ENCODE peak calls at places on chromosomes 11 and 22, in five cellular contexts. W is ovary, N is endothelial cell, P is lower lobe of right lung, A is Calu3. V is an unnamed sample.

GRCh38 chr22:29719894-29720645 is at the start of gene CABP7:
- DNase-seq in P (no peak), W (no peak), N (no peak), A (no peak), V (no peak)

GRCh38 chr22:44200855-44201550 is 20.3 kb downstream of the PARVG start:
- DNase-seq in N (no peak), P (no peak), A (no peak), W (no peak), V (no peak)

GRCh38 chr11:47980093-47980906 is at the start of gene PTPRJ:
- DNase-seq in N (peak), W (peak), A (peak), P (peak), V (no peak)

GRCh38 chr11:61718613-61719302 is 33.7 kb upstream of the MYRF start:
- DNase-seq in P (no peak), N (peak), A (no peak), W (peak), V (no peak)

GRCh38 chr22:29310065-29310862 is 3.8 kb downstream of the GAS2L1 start:
- DNase-seq in W (no peak), P (no peak), A (no peak), N (no peak), V (no peak)

GRCh38 chr11:23573430-23573829 is 713.2 kb upstream of the CCDC179 start:
- DNase-seq in W (no peak), A (no peak), N (no peak), P (no peak), V (no peak)

GRCh38 chr11:19698493-19699292 is 13.9 kb upstream of the NAV2 start:
- DNase-seq in A (no peak), W (no peak), P (no peak), N (no peak), V (peak)

GRCh38 chr11:43825217-43825816 is 55.3 kb upstream of the ALKBH3 start:
- DNase-seq in W (no peak), N (peak), P (no peak), A (peak), V (no peak)

DNA sequence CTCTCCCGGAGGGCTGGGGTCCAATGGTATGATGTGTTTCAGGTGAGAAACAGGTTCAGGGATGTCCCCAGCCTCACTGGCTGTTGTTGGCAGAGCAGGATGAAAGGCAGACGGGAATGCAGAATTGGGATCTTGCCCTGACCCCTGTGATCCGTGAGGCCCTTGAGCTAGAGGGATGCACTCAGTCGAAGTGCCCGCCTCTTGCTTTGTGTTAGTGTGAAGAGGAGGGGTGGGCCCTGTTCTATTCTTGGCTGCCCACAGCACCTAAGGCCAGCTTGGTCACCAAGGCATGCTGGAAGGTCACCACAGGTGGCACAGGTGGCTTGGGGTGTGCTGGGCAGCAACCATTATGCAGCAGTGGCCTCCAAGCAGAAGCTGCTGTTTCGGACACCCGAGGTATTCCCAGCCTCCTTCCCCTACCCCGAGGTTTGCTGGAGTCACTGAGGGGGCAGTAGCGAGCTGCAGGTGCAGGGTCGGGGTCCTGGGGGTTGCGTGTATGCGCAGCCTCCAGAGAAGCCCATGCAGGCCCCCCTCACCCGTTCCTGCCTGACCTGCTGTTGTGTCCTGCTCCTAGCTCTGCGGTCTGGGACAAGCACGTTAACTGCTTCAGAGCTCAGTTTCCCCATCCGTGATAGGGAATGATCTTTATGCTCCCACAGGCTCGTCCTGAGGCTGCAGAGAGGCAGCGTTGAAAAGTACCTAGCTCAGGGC is 12.9 kb downstream of the LRP5 start:
- DNase-seq in N (no peak), P (no peak), W (no peak), A (no peak), V (no peak)
- TF ChIP-seq CTCF in N (no peak), P (no peak), W (no peak), A (no peak), V (no peak)

GRCh38 chr22:37033605-37034430 is 14.3 kb downstream of the MPST start:
- DNase-seq in N (no peak), W (no peak), A (no peak), P (no peak), V (no peak)

GRCh38 chr22:37032535-37033460 is 13.3 kb downstream of the MPST start:
- DNase-seq in N (no peak), W (peak), A (peak), P (peak), V (peak)

GRCh38 chr22:37028692-37029674 is 9.4 kb downstream of the MPST start:
- DNase-seq in P (no peak), N (no peak), W (no peak), A (no peak), V (no peak)

GRCh38 chr22:37032134-37032534 is 12.6 kb downstream of the MPST start:
- DNase-seq in A (no peak), W (no peak), P (no peak), N (no peak), V (no peak)

DNA sequence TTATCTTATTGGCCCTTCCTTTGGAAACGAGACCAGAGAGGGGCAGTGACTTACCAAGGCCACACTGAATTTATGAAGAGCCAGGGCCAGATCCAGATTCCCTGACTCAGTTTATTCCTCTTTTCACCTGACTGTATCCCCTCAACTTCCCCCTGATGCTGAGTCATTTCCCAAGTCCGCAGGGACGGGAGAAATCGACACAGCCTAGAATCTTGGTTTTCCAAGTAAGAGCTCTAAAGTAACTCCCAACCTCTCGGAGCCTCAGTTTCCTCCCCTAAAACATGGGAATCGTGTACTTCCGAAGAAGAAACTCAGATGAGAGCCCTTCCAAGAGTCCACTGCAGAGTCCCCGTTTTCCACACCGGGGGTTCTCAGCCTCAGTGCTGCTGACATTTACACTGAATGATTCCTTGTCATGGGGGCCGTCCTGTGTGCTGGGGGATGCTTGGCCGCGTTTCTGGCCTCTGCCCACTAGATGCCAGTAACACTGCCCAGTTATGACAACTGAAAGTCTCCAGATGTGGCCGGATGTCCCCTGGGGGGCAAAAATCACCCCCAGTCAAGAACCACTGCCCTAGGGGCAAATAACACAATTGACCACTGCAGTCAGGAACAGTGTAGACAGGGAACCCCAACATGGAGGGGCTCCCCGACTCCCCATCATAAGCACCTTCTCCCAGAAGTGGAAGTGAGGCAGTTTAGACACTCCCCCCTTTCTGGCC is 11.2 kb downstream of the MPST start:
- DNase-seq in W (no peak), P (no peak), N (no peak), A (no peak), V (no peak)
- TF ChIP-seq CTCF in W (no peak), P (no peak), N (no peak), A (no peak), V (no peak)

GRCh38 chr11:6258571-6258998 is 1.1 kb upstream of the CCKBR start:
- DNase-seq in A (no peak), N (peak), P (no peak), W (no peak), V (no peak)
- TF ChIP-seq CTCF in A (no peak), N (no peak), P (no peak), W (no peak), V (no peak)

GRCh38 chr11:129694538-129694937 is 121.1 kb upstream of the TMEM45B start:
- DNase-seq in P (no peak), W (no peak), A (peak), N (no peak), V (no peak)

GRCh38 chr11:129694966-129695365 is 120.7 kb upstream of the TMEM45B start:
- DNase-seq in W (no peak), N (no peak), A (no peak), P (no peak), V (no peak)

GRCh38 chr11:129698212-129698611 is 117.4 kb upstream of the TMEM45B start:
- DNase-seq in N (no peak), P (no peak), W (no peak), A (no peak), V (no peak)

GRCh38 chr11:129695543-129696308 is 119.9 kb upstream of the TMEM45B start:
- DNase-seq in A (peak), W (no peak), N (peak), P (peak), V (no peak)

DNA sequence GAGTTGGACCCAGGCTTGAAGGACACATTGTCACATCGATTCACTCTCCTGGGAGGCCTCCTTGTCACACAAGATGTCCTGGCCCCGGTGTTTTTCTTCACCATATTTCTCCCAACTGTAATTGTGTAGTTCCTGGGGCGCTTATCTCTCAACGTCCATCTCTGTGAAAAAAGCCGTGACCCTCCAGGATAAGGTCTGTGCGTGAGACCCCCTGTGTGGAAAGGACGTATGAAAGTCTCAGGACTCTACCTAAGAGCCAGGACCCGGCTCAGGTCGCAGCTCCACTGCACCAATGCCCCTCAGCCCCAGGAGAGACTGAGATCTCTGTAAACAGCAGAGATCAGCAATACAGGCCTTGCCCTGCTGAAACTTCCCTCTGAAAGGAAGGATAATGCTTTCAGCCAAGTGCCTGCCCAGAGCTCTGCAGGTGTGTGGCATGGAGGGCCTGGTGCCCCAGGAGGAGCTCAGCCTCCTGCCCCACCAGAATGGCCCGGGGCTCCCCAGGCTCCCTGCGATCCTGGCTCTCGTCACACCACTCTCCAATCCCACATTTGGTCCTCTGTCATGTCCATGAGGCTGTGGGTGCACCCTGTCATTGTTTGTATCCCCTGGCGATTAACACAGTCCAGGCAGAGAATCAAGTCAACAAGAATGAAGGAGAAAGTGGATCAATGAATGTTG is 119.2 kb upstream of the TMEM45B start:
- DNase-seq in P (no peak), W (no peak), A (no peak), N (no peak), V (no peak)
- TF ChIP-seq CTCF in P (no peak), W (no peak), A (no peak), N (no peak), V (no peak)

GRCh38 chr22:32005453-32005852 is 37.6 kb upstream of the SLC5A1 start:
- DNase-seq in W (no peak), A (peak), N (no peak), P (no peak), V (no peak)
- TF ChIP-seq CTCF in W (no peak), A (no peak), N (no peak), P (no peak), V (no peak)

GRCh38 chr22:22061085-22062077 is 78.8 kb upstream of the TOP3B start:
- DNase-seq in N (no peak), P (no peak), W (peak), A (no peak), V (no peak)
- TF ChIP-seq CTCF in N (no peak), P (no peak), W (no peak), A (no peak), V (no peak)

DNA sequence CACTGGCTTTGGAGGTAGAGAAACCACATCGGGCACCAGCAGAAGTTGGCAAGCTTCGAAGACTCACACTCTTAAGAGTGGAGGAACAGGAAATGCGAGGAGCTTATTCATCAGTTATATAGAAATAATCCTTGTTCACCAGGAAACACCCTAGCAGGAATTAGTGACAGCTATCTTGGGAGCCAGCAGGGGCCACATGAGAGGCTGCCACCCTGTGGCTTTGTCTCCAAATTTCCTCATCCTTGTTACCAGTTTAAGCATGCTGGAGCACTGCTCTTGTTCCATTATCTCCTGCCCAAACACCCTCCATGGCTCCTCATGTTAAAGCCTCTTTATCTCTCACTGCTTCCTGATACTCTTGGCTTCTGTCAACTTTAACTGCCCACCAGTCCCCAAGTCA is 131.0 kb downstream of the PLEKHA7 start:
- DNase-seq in A (peak), W (no peak), N (no peak), P (peak), V (no peak)
- TF ChIP-seq CTCF in A (no peak), W (no peak), N (no peak), P (no peak), V (peak)